ENCODE peak calls at places on chromosomes 12 and 14, in five cellular contexts. K is HepG2, L is A549, X is endothelial cell of umbilical vein, G is GM12878. I is an unnamed sample.

GRCh38 chr12:46787496-46788055 is 38.2 kb downstream of the SLC38A4 start:
- DNase-seq in G (no peak), K (no peak), L (no peak), X (peak), I (no peak)

GRCh38 chr12:34395056-34396005 is 373.0 kb downstream of the ALG10 start:
- DNase-seq in L (no peak), G (no peak), X (no peak), K (no peak), I (no peak)

GRCh38 chr14:73059326-73059725 is 992 bp downstream of the RBM25 start:
- DNase-seq in G (no peak), X (peak), K (peak), L (peak), I (no peak)

GRCh38 chr14:93960774-93961438 is 15.5 kb downstream of the ASB2 start:
- DNase-seq in G (no peak), X (no peak), L (no peak), K (no peak), I (no peak)

GRCh38 chr12:6765634-6766581 is at the start of gene PTMS:
- DNase-seq in G (no peak), X (peak), K (peak), L (peak), I (peak)

GRCh38 chr12:132766380-132767085 is 4.9 kb upstream of the ANKLE2 start:
- DNase-seq in X (peak), G (no peak), K (no peak), L (no peak), I (no peak)

GRCh38 chr12:63991036-63991547 is 146.6 kb downstream of the SRGAP1 start:
- DNase-seq in L (no peak), G (no peak), X (no peak), K (no peak), I (no peak)

GRCh38 chr12:45350861-45351260 is 135.0 kb downstream of the ANO6 start:
- DNase-seq in X (no peak), G (no peak), L (no peak), K (no peak), I (no peak)

GRCh38 chr12:70040141-70040540 is 203.1 kb upstream of the CNOT2 start:
- DNase-seq in L (no peak), G (no peak), K (no peak), X (peak), I (no peak)

GRCh38 chr14:103138483-103139370 is 15.5 kb downstream of the TNFAIP2 start:
- DNase-seq in K (no peak), G (no peak), X (no peak), L (no peak), I (no peak)

GRCh38 chr12:115973968-115974765 is 303.3 kb downstream of the MED13L start:
- DNase-seq in K (no peak), L (no peak), G (no peak), X (peak), I (no peak)

GRCh38 chr12:15194947-15195346 is 26.3 kb downstream of the RERG start:
- DNase-seq in K (no peak), L (no peak), G (no peak), X (no peak), I (no peak)

GRCh38 chr14:68458840-68459469 is 333.9 kb downstream of the ZFP36L1 start:
- DNase-seq in L (peak), K (peak), X (peak), G (no peak), I (no peak)

GRCh38 chr12:29796823-29797263 is 13.1 kb upstream of the TMTC1 start:
- DNase-seq in G (no peak), L (no peak), K (no peak), X (peak), I (no peak)

GRCh38 chr12:100481021-100481420 is 7.4 kb downstream of the NR1H4 start:
- DNase-seq in L (no peak), X (no peak), K (no peak), G (no peak), I (no peak)

GRCh38 chr12:32901553-32901952 is 5.0 kb upstream of the PKP2 start:
- DNase-seq in G (no peak), L (no peak), K (peak), X (no peak), I (no peak)

GRCh38 chr12:107526555-107527180 is 158.9 kb upstream of the PWP1 start:
- DNase-seq in L (no peak), K (no peak), X (no peak), G (no peak), I (no peak)

GRCh38 chr12:8698830-8699330 is 1.1 kb downstream of the RIMKLB start:
- DNase-seq in G (no peak), K (no peak), L (no peak), X (peak), I (no peak)

GRCh38 chr12:123398177-123398916 is 14.4 kb downstream of the KMT5A start:
- DNase-seq in K (no peak), G (no peak), L (no peak), X (peak), I (no peak)

GRCh38 chr12:57883057-57883456 is 36.5 kb upstream of the CTDSP2 start:
- DNase-seq in K (no peak), L (no peak), X (no peak), G (no peak), I (no peak)

GRCh38 chr14:36085861-36086260 is 90.7 kb downstream of the PTCSC3 start:
- DNase-seq in L (no peak), X (no peak), K (no peak), G (no peak), I (no peak)

GRCh38 chr12:95473440-95473946 is 459 bp upstream of the METAP2 start:
- DNase-seq in X (peak), L (peak), K (peak), G (peak), I (peak)

GRCh38 chr14:61145258-61145902 is 135.8 kb downstream of the TMEM30B start:
- DNase-seq in K (no peak), X (no peak), L (no peak), G (no peak), I (no peak)

GRCh38 chr14:74505831-74506230 is 12.3 kb downstream of the ISCA2 start:
- DNase-seq in G (no peak), X (no peak), K (no peak), L (no peak), I (no peak)

GRCh38 chr14:24407608-24408325 is 9.0 kb downstream of the NYNRIN start:
- DNase-seq in G (no peak), K (no peak), X (no peak), L (no peak), I (no peak)

GRCh38 chr12:70178038-70178437 is 65.2 kb upstream of the CNOT2 start:
- DNase-seq in K (no peak), X (peak), G (no peak), L (no peak), I (no peak)

GRCh38 chr14:69047255-69047654 is 68.2 kb upstream of the ACTN1 start:
- DNase-seq in L (no peak), G (no peak), K (no peak), X (no peak), I (no peak)

GRCh38 chr12:121325922-121326396 is 26.3 kb downstream of the ANAPC5 start:
- DNase-seq in K (no peak), G (no peak), L (no peak), X (peak), I (no peak)

GRCh38 chr14:67056684-67057083 is 132.6 kb upstream of the GARIN2 start:
- DNase-seq in X (no peak), G (no peak), K (no peak), L (no peak), I (no peak)

GRCh38 chr12:19248929-19249602 is 119.5 kb downstream of the PLEKHA5 start:
- DNase-seq in G (no peak), K (no peak), L (peak), X (no peak), I (no peak)

GRCh38 chr12:47942327-47943230 is 20.8 kb upstream of the TMEM106C start:
- DNase-seq in K (peak), L (no peak), G (no peak), X (no peak), I (peak)

GRCh38 chr12:106213721-106214121 is 34.1 kb downstream of the CKAP4 start:
- DNase-seq in G (no peak), X (peak), K (no peak), L (no peak), I (no peak)

GRCh38 chr14:54025661-54026060 is 69.0 kb upstream of the BMP4 start:
- DNase-seq in X (peak), G (no peak), K (peak), L (peak), I (peak)

GRCh38 chr12:53561590-53561953 is 54.3 kb upstream of the NPFF start:
- DNase-seq in X (peak), K (peak), L (peak), G (no peak), I (no peak)

GRCh38 chr14:91727121-91727520 is 4.8 kb downstream of the CATSPERB start:
- DNase-seq in G (no peak), X (no peak), L (no peak), K (no peak), I (no peak)

GRCh38 chr12:104121001-104121400 is 17.0 kb downstream of the NFYB start:
- DNase-seq in G (no peak), L (peak), K (no peak), X (peak), I (no peak)

GRCh38 chr14:35046751-35047536 is 872 bp downstream of the FAM177A1 start:
- DNase-seq in L (peak), X (peak), G (no peak), K (peak), I (peak)

GRCh38 chr12:5512585-5512970 is 80.7 kb downstream of the NTF3 start:
- DNase-seq in G (no peak), K (no peak), L (no peak), X (no peak), I (no peak)

GRCh38 chr12:120847392-120848157 is 56.6 kb downstream of the SPPL3 start:
- DNase-seq in G (peak), K (no peak), L (no peak), X (no peak), I (peak)

GRCh38 chr12:2976581-2976996 is 17.4 kb downstream of the TEAD4 start:
- DNase-seq in K (no peak), L (no peak), G (no peak), X (no peak), I (no peak)

DNA sequence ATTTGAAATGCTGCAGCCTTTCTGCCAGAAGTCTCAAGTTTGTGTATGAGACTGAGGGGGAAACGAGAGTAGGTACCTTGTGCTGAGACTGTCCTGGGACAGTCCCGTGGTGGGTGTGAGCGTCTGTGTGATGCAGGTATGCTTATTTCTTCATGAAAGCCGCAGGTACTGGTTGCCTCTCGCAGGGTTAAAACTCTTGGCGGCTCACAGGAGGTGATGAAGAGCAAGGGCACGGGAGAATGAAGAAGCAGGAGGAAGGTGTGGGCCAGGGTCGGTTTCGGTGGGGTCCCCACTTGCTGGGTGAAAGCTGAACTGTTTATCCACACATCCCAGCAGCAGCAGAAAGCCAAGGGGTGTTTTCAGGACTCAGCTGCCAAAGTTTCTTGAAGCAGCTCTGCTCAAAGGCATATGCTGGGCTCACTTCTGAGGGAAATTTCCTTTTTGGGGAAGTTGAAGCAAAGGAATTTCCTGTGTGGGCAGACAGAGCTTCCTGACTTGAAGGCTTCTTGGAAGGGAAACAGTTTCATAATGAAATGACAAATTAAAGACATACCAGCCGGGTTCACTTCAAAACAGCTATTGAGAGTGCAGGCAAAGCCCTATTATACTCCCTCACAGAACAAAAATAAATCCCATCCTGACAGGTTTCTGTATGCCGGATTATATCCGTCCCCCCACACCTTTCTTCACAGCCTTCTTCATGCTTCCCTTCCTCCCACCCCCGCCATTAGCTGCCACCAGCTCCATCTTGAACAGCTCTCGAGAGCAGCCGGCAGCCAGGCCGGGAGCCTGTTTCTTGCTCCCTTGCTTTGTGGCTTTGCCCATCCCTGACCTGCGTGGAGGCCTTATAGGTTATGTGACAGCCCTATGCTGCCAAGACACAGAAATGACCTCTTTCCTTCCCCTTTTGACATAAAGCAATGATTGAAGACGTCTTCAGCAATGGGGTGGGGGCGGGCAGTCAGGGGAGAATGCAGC is 116.6 kb downstream of the ETV6 start:
- DNase-seq in L (no peak), G (peak), X (peak), K (no peak), I (peak)
- TF ChIP-seq MYC in L (no peak), G (no peak), X (no peak), K (no peak), I (no peak)

GRCh38 chr14:104818714-104819161 is 17.8 kb downstream of the ZBTB42 start:
- DNase-seq in L (no peak), X (no peak), K (no peak), G (no peak), I (no peak)

GRCh38 chr14:104819361-104819771 is 18.5 kb downstream of the ZBTB42 start:
- DNase-seq in X (no peak), G (no peak), L (no peak), K (no peak), I (no peak)

GRCh38 chr14:104821229-104821945 is 20.5 kb downstream of the ZBTB42 start:
- DNase-seq in X (no peak), G (no peak), L (no peak), K (no peak), I (no peak)

GRCh38 chr14:104821971-104822608 is 21.2 kb downstream of the ZBTB42 start:
- DNase-seq in K (no peak), L (no peak), X (no peak), G (no peak), I (no peak)

GRCh38 chr14:104820669-104821228 is 19.8 kb downstream of the ZBTB42 start:
- DNase-seq in G (no peak), L (peak), K (peak), X (peak), I (no peak)
- TF ChIP-seq CTCF in G (no peak), L (no peak), K (peak), X (peak), I (no peak)

GRCh38 chr12:124453419-124454351 is 113.7 kb downstream of the NCOR2 start:
- DNase-seq in X (peak), K (no peak), L (peak), G (peak), I (peak)
- TF ChIP-seq POLR2A in X (no peak), K (no peak), L (no peak), G (peak), I (no peak)

GRCh38 chr14:77111021-77111420 is 13.0 kb downstream of the CIPC start:
- DNase-seq in G (no peak), K (no peak), L (no peak), X (peak), I (no peak)
- TF ChIP-seq MYC in G (no peak), K (no peak), L (no peak), X (no peak), I (no peak)